ENCODE peak calls at places on chromosomes 3 and 15, in five cellular contexts. D, W, Y, G and E are unnamed samples.

GRCh38 chr3:57100046-57100695 is 39.7 kb downstream of the SPATA12 start:
- DNase-seq in D (peak; percentile 50), W (peak; percentile 72), Y (no peak), G (peak; percentile 78), E (peak; percentile 87)

GRCh38 chr3:123419850-123420292 is 29.0 kb downstream of the ADCY5 start:
- DNase-seq in D (peak; percentile 74), W (peak; percentile 71), Y (no peak), G (no peak), E (peak; percentile 76)

GRCh38 chr3:115789480-115789879 is 166.2 kb downstream of the GAP43 start:
- DNase-seq in D (no peak), W (no peak), Y (no peak), G (no peak), E (no peak)

GRCh38 chr3:129182390-129183180 is 1.1 kb downstream of the CNBP start:
- DNase-seq in D (peak; percentile 24), W (no peak), Y (no peak), G (no peak), E (no peak)

GRCh38 chr15:66452971-66453580 is 44.5 kb downstream of the SNAPC5 start:
- DNase-seq in D (no peak), W (peak; percentile 6), Y (no peak), G (no peak), E (no peak)

GRCh38 chr15:96306321-96306720 is 24.2 kb upstream of the NR2F2 start:
- DNase-seq in D (no peak), W (no peak), Y (no peak), G (no peak), E (no peak)

GRCh38 chr15:46277994-46278885 is 643.4 kb downstream of the SQOR start:
- DNase-seq in D (no peak), W (no peak), Y (no peak), G (no peak), E (no peak)

GRCh38 chr15:68376447-68377060 is 55.4 kb downstream of the ITGA11 start:
- DNase-seq in D (no peak), W (no peak), Y (no peak), G (no peak), E (peak; percentile 46)

GRCh38 chr15:92077353-92078080 is 224.0 kb downstream of the SLCO3A1 start:
- DNase-seq in D (peak; percentile 81), W (peak; percentile 83), Y (no peak), G (peak; percentile 63), E (peak; percentile 85)

DNA sequence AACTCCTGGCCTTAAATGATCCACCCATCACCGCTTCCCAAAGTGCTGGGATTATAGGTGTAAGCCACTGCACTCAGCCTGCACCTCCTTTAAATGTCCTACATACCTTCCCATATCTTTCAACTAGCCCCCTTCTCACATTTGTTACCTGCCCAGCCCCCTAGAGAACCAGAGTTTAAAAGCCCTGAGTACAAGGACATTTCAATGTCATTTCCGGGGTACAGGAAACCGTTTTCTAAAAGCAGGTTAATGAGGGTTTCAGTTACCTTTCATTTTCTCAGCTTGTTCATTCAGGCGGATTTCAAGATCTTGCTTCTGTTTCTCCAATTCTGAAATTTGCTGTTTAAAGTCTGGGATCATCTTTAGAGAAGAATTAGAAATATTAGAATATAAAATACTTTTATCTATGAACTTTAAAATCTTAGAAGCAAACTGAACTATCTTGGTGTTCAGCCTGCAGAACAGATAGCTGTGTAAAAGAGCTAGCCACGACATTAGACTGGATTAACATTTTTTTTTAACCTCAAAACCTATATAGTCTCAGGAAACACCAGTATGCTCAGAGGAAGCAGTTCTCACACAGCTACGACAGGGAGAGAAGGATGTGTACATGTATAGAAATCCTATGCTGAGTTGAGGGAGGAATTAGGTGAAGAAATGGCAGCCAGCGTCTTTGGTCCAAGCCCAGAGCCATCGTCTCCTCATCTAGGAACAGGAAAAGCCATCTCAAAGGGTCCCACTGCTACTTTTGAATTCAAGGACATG is 29.9 kb upstream of the GNB5 start:
- DNase-seq in D (no peak), W (no peak), Y (no peak), G (no peak), E (no peak)
- H3K4me3 ChIP-seq in D (no peak overlapping the region), W (no peak overlapping the region), Y (no peak overlapping the region), G (no peak overlapping the region), E (no peak overlapping the region)

GRCh38 chr3:177752841-177753240 is 555.6 kb upstream of the TBL1XR1 start:
- DNase-seq in D (no peak), W (no peak), Y (no peak), G (no peak), E (no peak)

GRCh38 chr3:177749836-177750235 is 552.6 kb upstream of the TBL1XR1 start:
- DNase-seq in D (no peak), W (no peak), Y (no peak), G (no peak), E (no peak)

GRCh38 chr3:177750436-177750835 is 553.2 kb upstream of the TBL1XR1 start:
- DNase-seq in D (no peak), W (no peak), Y (no peak), G (no peak), E (no peak)

GRCh38 chr3:177753498-177754155 is 556.3 kb upstream of the TBL1XR1 start:
- DNase-seq in D (peak; percentile 73), W (peak; percentile 75), Y (no peak), G (peak; percentile 80), E (no peak)

GRCh38 chr3:177751770-177752169 is 554.5 kb upstream of the TBL1XR1 start:
- DNase-seq in D (no peak), W (no peak), Y (no peak), G (no peak), E (no peak)
- H3K4me1 ChIP-seq in D (peaks cover 19% of the 10 kb centered on the region), W (peaks cover 32% of the 10 kb centered on the region), Y (peaks cover 9% of the 10 kb centered on the region), G (peaks cover 4% of the 10 kb centered on the region), E (peaks cover 27% of the 10 kb centered on the region)

GRCh38 chr3:125250973-125251372 is 38.4 kb upstream of the SLC12A8 start:
- DNase-seq in D (no peak), W (no peak), Y (no peak), G (no peak), E (no peak)

GRCh38 chr3:125246237-125246636 is 33.7 kb upstream of the SLC12A8 start:
- DNase-seq in D (no peak), W (no peak), Y (no peak), G (no peak), E (no peak)

GRCh38 chr3:125240496-125240895 is 27.9 kb upstream of the SLC12A8 start:
- DNase-seq in D (no peak), W (no peak), Y (peak; percentile 73), G (peak; percentile 21), E (no peak)

DNA sequence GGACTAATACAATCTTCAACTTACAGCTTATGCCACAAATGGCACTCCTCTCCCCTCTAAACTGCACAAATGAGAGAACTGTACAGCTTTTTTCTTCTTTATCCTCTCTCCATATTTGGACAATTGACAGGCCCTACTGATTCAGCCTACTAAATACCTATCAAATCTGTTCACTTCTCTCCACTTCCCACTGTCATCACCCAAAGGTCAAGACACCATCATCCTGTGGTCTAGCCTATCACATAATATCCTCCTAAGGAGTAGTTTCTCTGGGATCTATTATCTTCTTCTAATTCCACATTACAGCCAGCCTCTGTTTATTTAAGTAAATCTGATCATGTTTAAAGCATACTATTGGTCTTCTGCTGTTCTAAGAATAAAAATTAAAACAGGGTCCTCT is 33.0 kb upstream of the SLC12A8 start:
- DNase-seq in D (no peak), W (no peak), Y (no peak), G (no peak), E (no peak)
- TF ChIP-seq CTCF in D (no peak), W (no peak), Y (no peak), G (no peak), E (no peak)

GRCh38 chr3:39445927-39446326 is 21.6 kb upstream of the MOBP start:
- DNase-seq in D (no peak), W (no peak), Y (no peak), G (no peak), E (no peak)
- H3K4me3 ChIP-seq in D (no peak overlapping the region), W (no peak overlapping the region), Y (no peak overlapping the region), G (no peak overlapping the region), E (no peak overlapping the region)

GRCh38 chr3:71511037-71511436 is 72.5 kb downstream of the FOXP1 start:
- DNase-seq in D (no peak), W (no peak), Y (no peak), G (peak; percentile 64), E (no peak)
- H3K4me1 ChIP-seq in D (peaks cover 42% of the 10 kb centered on the region), W (peaks cover 16% of the 10 kb centered on the region), Y (peaks cover 42% of the 10 kb centered on the region), G (no peaks in the 10 kb centered on the region), E (peaks cover 11% of the 10 kb centered on the region)

DNA sequence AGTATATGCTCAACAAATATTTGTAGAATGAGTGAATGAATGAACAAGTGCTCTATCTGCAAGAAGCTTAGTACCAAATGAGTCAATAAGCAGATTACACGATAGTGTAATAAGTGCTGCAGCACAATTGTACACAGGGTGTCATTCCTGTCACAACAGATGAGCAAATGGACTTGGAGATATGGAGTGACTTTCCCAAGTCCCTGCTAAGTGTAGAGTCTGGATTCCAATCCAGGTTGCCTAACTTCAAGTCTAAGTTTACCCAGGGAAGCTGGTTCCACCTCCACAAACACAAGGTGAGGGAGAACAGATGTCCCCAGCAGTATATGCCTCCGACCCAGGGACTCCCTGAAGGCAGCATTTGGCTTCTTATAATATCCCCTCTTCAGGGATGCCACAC is 77.7 kb upstream of the RAD18 start:
- DNase-seq in D (no peak), W (no peak), Y (no peak), G (no peak), E (no peak)
- TF ChIP-seq CTCF in D (no peak), W (no peak), Y (no peak), G (no peak), E (no peak)

DNA sequence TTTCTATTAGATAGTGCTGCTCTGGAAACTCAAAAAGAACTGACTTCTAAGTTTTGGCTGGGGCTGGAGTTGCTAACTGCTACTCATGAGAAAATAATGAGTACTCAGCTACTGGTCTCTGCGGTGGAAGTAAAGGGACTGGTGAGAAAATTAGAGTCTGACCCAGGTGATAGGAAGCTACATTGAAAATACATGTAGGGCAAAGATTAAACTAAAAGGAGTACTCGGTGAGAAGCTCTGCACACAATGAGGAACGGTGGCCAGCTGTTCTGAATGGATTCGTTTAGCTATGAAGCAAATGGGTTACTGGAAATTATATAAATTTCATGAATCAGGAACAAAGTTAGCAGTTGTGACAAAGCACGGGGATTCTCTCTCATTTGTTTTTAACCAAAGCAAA is 512.9 kb upstream of the SGO1 start:
- DNase-seq in D (no peak), W (no peak), Y (no peak), G (no peak), E (no peak)
- H3K4me3 ChIP-seq in D (no peak overlapping the region), W (no peak overlapping the region), Y (no peak overlapping the region), G (no peak overlapping the region), E (no peak overlapping the region)